ENCODE peak calls at places on chromosomes 13 and 19, in seven cellular contexts. One of them, this sample, is unnamed.

GRCh38 chr13:85347251-85347650 is 452.0 kb downstream of the SLITRK6 start:
- DNase-seq in upper lobe of left lung: no peak
- DNase-seq in stomach: no peak
- DNase-seq in adrenal gland: no peak
- DNase-seq in IMR-90: peak
- DNase-seq in breast epithelium: no peak
- DNase-seq in uterus: no peak
- DNase-seq in this sample: no peak

GRCh38 chr13:93977986-93978385 is 501.5 kb downstream of the DCT start:
- DNase-seq in upper lobe of left lung: no peak
- DNase-seq in stomach: no peak
- DNase-seq in adrenal gland: no peak
- DNase-seq in IMR-90: no peak
- DNase-seq in breast epithelium: no peak
- DNase-seq in uterus: no peak
- DNase-seq in this sample: no peak

GRCh38 chr19:31002852-31003251 is 346.4 kb downstream of the TSHZ3 start:
- DNase-seq in upper lobe of left lung: no peak
- DNase-seq in stomach: no peak
- DNase-seq in adrenal gland: no peak
- DNase-seq in IMR-90: no peak
- DNase-seq in breast epithelium: no peak
- DNase-seq in uterus: no peak
- DNase-seq in this sample: no peak

GRCh38 chr13:55244991-55245644 is 1895.6 kb upstream of the PRR20A start:
- DNase-seq in upper lobe of left lung: no peak
- DNase-seq in stomach: no peak
- DNase-seq in adrenal gland: no peak
- DNase-seq in IMR-90: no peak
- DNase-seq in breast epithelium: no peak
- DNase-seq in uterus: no peak
- DNase-seq in this sample: no peak

GRCh38 chr19:2231621-2232221 is 4.4 kb downstream of the PLEKHJ1 start:
- DNase-seq in upper lobe of left lung: peak
- DNase-seq in stomach: no peak
- DNase-seq in adrenal gland: peak
- DNase-seq in IMR-90: no peak
- DNase-seq in breast epithelium: no peak
- DNase-seq in uterus: no peak
- DNase-seq in this sample: no peak

GRCh38 chr13:39415003-39415402 is 188.0 kb downstream of the LHFPL6 start:
- DNase-seq in upper lobe of left lung: no peak
- DNase-seq in stomach: no peak
- DNase-seq in adrenal gland: no peak
- DNase-seq in IMR-90: no peak
- DNase-seq in breast epithelium: peak
- DNase-seq in uterus: peak
- DNase-seq in this sample: no peak

GRCh38 chr19:13995017-13995728 is 10.9 kb downstream of the RFX1 start:
- DNase-seq in upper lobe of left lung: peak
- DNase-seq in stomach: no peak
- DNase-seq in adrenal gland: peak
- DNase-seq in IMR-90: peak
- DNase-seq in breast epithelium: no peak
- DNase-seq in uterus: no peak
- DNase-seq in this sample: no peak

GRCh38 chr13:91046715-91047327 is 300.7 kb upstream of the MIR17HG start:
- DNase-seq in upper lobe of left lung: no peak
- DNase-seq in stomach: no peak
- DNase-seq in adrenal gland: no peak
- DNase-seq in IMR-90: no peak
- DNase-seq in breast epithelium: no peak
- DNase-seq in uterus: no peak
- DNase-seq in this sample: no peak

GRCh38 chr19:29525901-29526729 is at the start of gene VSTM2B:
- DNase-seq in upper lobe of left lung: peak
- DNase-seq in stomach: no peak
- DNase-seq in adrenal gland: no peak
- DNase-seq in IMR-90: no peak
- DNase-seq in breast epithelium: no peak
- DNase-seq in uterus: no peak
- DNase-seq in this sample: no peak

GRCh38 chr13:98721825-98722510 is 30.5 kb downstream of the SLC15A1 start:
- DNase-seq in upper lobe of left lung: no peak
- DNase-seq in stomach: no peak
- DNase-seq in adrenal gland: no peak
- DNase-seq in IMR-90: no peak
- DNase-seq in breast epithelium: no peak
- DNase-seq in uterus: no peak
- DNase-seq in this sample: no peak

GRCh38 chr19:14476663-14477401 is 1.7 kb upstream of the PTGER1 start:
- DNase-seq in upper lobe of left lung: no peak
- DNase-seq in stomach: peak
- DNase-seq in adrenal gland: no peak
- DNase-seq in IMR-90: peak
- DNase-seq in breast epithelium: no peak
- DNase-seq in uterus: peak
- DNase-seq in this sample: peak

GRCh38 chr13:20475927-20476691 is 49.5 kb downstream of the CRYL1 start:
- DNase-seq in upper lobe of left lung: no peak
- DNase-seq in stomach: peak
- DNase-seq in adrenal gland: no peak
- DNase-seq in IMR-90: no peak
- DNase-seq in breast epithelium: no peak
- DNase-seq in uterus: no peak
- DNase-seq in this sample: no peak

GRCh38 chr19:13665125-13665903 is 99.0 kb upstream of the MRI1 start:
- DNase-seq in upper lobe of left lung: no peak
- DNase-seq in stomach: no peak
- DNase-seq in adrenal gland: no peak
- DNase-seq in IMR-90: no peak
- DNase-seq in breast epithelium: no peak
- DNase-seq in uterus: no peak
- DNase-seq in this sample: no peak

GRCh38 chr13:109785141-109785891 is 1.1 kb downstream of the IRS2 start:
- DNase-seq in upper lobe of left lung: peak
- DNase-seq in stomach: peak
- DNase-seq in adrenal gland: peak
- DNase-seq in IMR-90: peak
- DNase-seq in breast epithelium: peak
- DNase-seq in uterus: peak
- DNase-seq in this sample: peak

GRCh38 chr19:6769006-6769637 is 1.9 kb upstream of the SH2D3A start:
- DNase-seq in upper lobe of left lung: no peak
- DNase-seq in stomach: no peak
- DNase-seq in adrenal gland: no peak
- DNase-seq in IMR-90: peak
- DNase-seq in breast epithelium: no peak
- DNase-seq in uterus: no peak
- DNase-seq in this sample: no peak

GRCh38 chr13:107563099-107563925 is 652.0 kb downstream of the LIG4 start:
- DNase-seq in upper lobe of left lung: no peak
- DNase-seq in stomach: no peak
- DNase-seq in adrenal gland: no peak
- DNase-seq in IMR-90: no peak
- DNase-seq in breast epithelium: no peak
- DNase-seq in uterus: no peak
- DNase-seq in this sample: no peak

GRCh38 chr13:93183302-93183701 is 43.3 kb upstream of the GPC6 start:
- DNase-seq in upper lobe of left lung: no peak
- DNase-seq in stomach: no peak
- DNase-seq in adrenal gland: no peak
- DNase-seq in IMR-90: no peak
- DNase-seq in breast epithelium: no peak
- DNase-seq in uterus: no peak
- DNase-seq in this sample: no peak

GRCh38 chr19:58577581-58578429 is 4.7 kb upstream of the MZF1 start:
- DNase-seq in upper lobe of left lung: no peak
- DNase-seq in stomach: no peak
- DNase-seq in adrenal gland: peak
- DNase-seq in IMR-90: no peak
- DNase-seq in breast epithelium: no peak
- DNase-seq in uterus: no peak
- DNase-seq in this sample: peak

GRCh38 chr19:3440082-3440481 is 40.2 kb downstream of the SMIM24 start:
- DNase-seq in upper lobe of left lung: no peak
- DNase-seq in stomach: peak
- DNase-seq in adrenal gland: no peak
- DNase-seq in IMR-90: no peak
- DNase-seq in breast epithelium: no peak
- DNase-seq in uterus: no peak
- DNase-seq in this sample: no peak

GRCh38 chr19:49554701-49555181 is 25.6 kb downstream of the NOSIP start:
- DNase-seq in upper lobe of left lung: no peak
- DNase-seq in stomach: no peak
- DNase-seq in adrenal gland: peak
- DNase-seq in IMR-90: no peak
- DNase-seq in breast epithelium: no peak
- DNase-seq in uterus: peak
- DNase-seq in this sample: no peak

GRCh38 chr13:67283602-67284001 is 53.5 kb upstream of the PCDH9 start:
- DNase-seq in upper lobe of left lung: no peak
- DNase-seq in stomach: no peak
- DNase-seq in adrenal gland: no peak
- DNase-seq in IMR-90: peak
- DNase-seq in breast epithelium: no peak
- DNase-seq in uterus: no peak
- DNase-seq in this sample: no peak

GRCh38 chr19:38664503-38665211 is 17.2 kb downstream of the ACTN4 start:
- DNase-seq in upper lobe of left lung: no peak
- DNase-seq in stomach: no peak
- DNase-seq in adrenal gland: no peak
- DNase-seq in IMR-90: no peak
- DNase-seq in breast epithelium: no peak
- DNase-seq in uterus: no peak
- DNase-seq in this sample: no peak
- TF ChIP-seq POLR2A in upper lobe of left lung: no peak
- TF ChIP-seq POLR2A in stomach: no peak
- TF ChIP-seq POLR2A in adrenal gland: no peak
- TF ChIP-seq POLR2A in IMR-90: no peak
- TF ChIP-seq POLR2A in breast epithelium: no peak
- TF ChIP-seq POLR2A in uterus: no peak
- TF ChIP-seq POLR2A in this sample: no peak

DNA sequence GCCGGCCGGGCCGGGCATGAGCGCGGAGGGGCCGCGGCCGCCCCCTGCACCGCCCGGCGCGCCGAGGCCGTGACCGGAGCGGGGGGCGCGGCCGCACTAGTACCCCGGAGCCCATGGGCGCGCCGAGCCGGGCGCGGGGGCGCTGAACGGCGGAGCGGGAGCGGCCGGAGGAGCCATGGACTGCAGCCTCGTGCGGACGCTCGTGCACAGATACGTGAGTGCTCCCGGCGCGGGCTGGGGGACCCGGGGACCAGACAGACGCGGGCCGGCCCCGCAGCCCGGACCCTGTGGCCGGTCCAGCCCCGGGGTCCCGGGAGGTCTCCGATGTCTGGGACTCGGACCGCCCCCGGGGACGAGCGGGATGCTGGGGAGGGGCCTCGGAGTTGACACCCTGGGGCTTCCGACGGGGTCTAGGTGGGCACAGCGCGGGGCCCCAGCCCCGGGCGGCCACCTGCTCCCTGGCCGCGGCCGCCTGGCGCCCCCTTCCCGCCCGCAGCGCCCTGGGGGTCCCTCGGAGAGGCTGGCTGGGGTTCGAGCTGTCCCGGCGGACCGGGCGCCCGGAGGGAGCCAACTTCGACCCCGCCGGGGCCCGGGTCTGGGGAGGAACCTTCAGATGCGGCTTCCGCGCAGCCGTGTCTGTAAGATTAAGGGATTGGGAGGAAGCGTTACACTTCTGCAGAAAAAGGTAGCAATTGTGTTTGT is 555 bp downstream of the ATP11A start:
- DNase-seq in upper lobe of left lung: no peak
- DNase-seq in stomach: peak
- DNase-seq in adrenal gland: peak
- DNase-seq in IMR-90: peak
- DNase-seq in breast epithelium: no peak
- DNase-seq in uterus: peak
- DNase-seq in this sample: peak
- H3K4me3 ChIP-seq in upper lobe of left lung: peak
- H3K4me3 ChIP-seq in stomach: peak
- H3K4me3 ChIP-seq in adrenal gland: peak
- H3K4me3 ChIP-seq in IMR-90: peak
- H3K4me3 ChIP-seq in breast epithelium: peak
- H3K4me3 ChIP-seq in uterus: peak
- H3K4me3 ChIP-seq in this sample: peak

DNA sequence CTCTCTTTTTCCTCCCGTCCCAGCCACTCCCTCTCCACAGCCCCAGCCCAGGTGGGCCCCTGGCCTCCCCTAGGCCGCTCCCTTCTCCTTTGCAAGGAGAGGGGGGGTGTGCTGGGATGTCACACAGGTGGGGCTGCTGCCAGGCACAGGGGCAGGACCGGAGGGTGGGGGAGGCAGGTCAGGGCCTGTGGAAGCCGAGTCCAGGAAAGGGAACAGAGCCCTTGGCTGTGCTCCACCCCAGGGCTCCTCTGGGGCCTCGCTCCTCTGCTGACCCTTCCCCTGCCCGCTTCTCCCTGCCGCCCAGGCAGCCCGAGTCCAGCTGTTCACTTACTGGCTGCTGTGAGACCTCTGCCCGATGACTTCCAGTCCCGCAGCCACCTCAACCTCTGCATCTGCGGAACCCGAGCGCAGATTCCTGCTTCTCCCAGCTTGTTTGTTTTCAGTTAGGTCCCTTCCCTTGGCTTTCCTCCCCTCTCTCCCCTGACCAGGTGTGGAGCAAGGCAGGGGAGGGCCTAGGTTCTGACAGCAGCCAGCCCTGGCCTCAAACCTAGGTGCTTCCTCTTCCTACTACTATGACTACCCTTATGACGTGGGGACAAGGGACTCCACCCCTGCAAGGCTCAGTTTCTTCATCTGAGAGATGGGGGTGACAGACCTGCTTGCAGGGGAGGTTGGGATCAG is 850 bp upstream of the KLK11 start:
- DNase-seq in upper lobe of left lung: no peak
- DNase-seq in stomach: peak
- DNase-seq in adrenal gland: no peak
- DNase-seq in IMR-90: no peak
- DNase-seq in breast epithelium: no peak
- DNase-seq in uterus: no peak
- DNase-seq in this sample: peak
- TF ChIP-seq POLR2A in upper lobe of left lung: no peak
- TF ChIP-seq POLR2A in stomach: no peak
- TF ChIP-seq POLR2A in adrenal gland: no peak
- TF ChIP-seq POLR2A in IMR-90: no peak
- TF ChIP-seq POLR2A in breast epithelium: no peak
- TF ChIP-seq POLR2A in uterus: no peak
- TF ChIP-seq POLR2A in this sample: no peak

GRCh38 chr13:86563308-86563707 is 764.1 kb upstream of the SLITRK6 start:
- DNase-seq in upper lobe of left lung: no peak
- DNase-seq in stomach: no peak
- DNase-seq in adrenal gland: no peak
- DNase-seq in IMR-90: peak
- DNase-seq in breast epithelium: no peak
- DNase-seq in uterus: no peak
- DNase-seq in this sample: no peak

GRCh38 chr13:86554066-86554465 is 754.8 kb upstream of the SLITRK6 start:
- DNase-seq in upper lobe of left lung: no peak
- DNase-seq in stomach: no peak
- DNase-seq in adrenal gland: no peak
- DNase-seq in IMR-90: no peak
- DNase-seq in breast epithelium: no peak
- DNase-seq in uterus: no peak
- DNase-seq in this sample: no peak

GRCh38 chr13:86562876-86563275 is 763.7 kb upstream of the SLITRK6 start:
- DNase-seq in upper lobe of left lung: no peak
- DNase-seq in stomach: no peak
- DNase-seq in adrenal gland: no peak
- DNase-seq in IMR-90: no peak
- DNase-seq in breast epithelium: no peak
- DNase-seq in uterus: no peak
- DNase-seq in this sample: no peak

GRCh38 chr13:86559915-86560314 is 760.7 kb upstream of the SLITRK6 start:
- DNase-seq in upper lobe of left lung: no peak
- DNase-seq in stomach: no peak
- DNase-seq in adrenal gland: no peak
- DNase-seq in IMR-90: no peak
- DNase-seq in breast epithelium: no peak
- DNase-seq in uterus: no peak
- DNase-seq in this sample: no peak
- H3K4me3 ChIP-seq in upper lobe of left lung: no peak
- H3K4me3 ChIP-seq in stomach: no peak
- H3K4me3 ChIP-seq in adrenal gland: no peak
- H3K4me3 ChIP-seq in IMR-90: no peak
- H3K4me3 ChIP-seq in breast epithelium: no peak
- H3K4me3 ChIP-seq in uterus: no peak
- H3K4me3 ChIP-seq in this sample: no peak

This sample was measured in suprapubic skin.